ENCODE peak calls at places on chromosomes 11 and 22, in nine cellular contexts. One of them, this sample, is unnamed.

GRCh38 chr11:28964811-28965210 is 856.6 kb downstream of the METTL15 start:
- DNase-seq in bronchial epithelial cell: no peak
- DNase-seq in GM20000: no peak
- DNase-seq in Caki2: no peak
- DNase-seq in GM04503: no peak
- DNase-seq in NCI-H510A treated with DMSO at 0.1 percent for 48 hours: no peak
- DNase-seq in ureter: no peak
- DNase-seq in MCF 10A: no peak
- DNase-seq in activated CD4-positive, CD25-positive, alpha-beta regulatory T cell: no peak
- DNase-seq in this sample: no peak

GRCh38 chr22:46829140-46829891 is 66.9 kb downstream of the TBC1D22A start:
- DNase-seq in ureter: no peak
- DNase-seq in bronchial epithelial cell: peak
- DNase-seq in GM20000: no peak
- DNase-seq in NCI-H510A treated with DMSO at 0.1 percent for 48 hours: no peak
- DNase-seq in GM04503: peak
- DNase-seq in MCF 10A: peak
- DNase-seq in Caki2: peak
- DNase-seq in activated CD4-positive, CD25-positive, alpha-beta regulatory T cell: no peak
- DNase-seq in this sample: peak

GRCh38 chr22:40580631-40581030 is 55.9 kb downstream of the MRTFA start:
- DNase-seq in bronchial epithelial cell: no peak
- DNase-seq in GM20000: no peak
- DNase-seq in ureter: no peak
- DNase-seq in Caki2: no peak
- DNase-seq in activated CD4-positive, CD25-positive, alpha-beta regulatory T cell: no peak
- DNase-seq in GM04503: no peak
- DNase-seq in NCI-H510A treated with DMSO at 0.1 percent for 48 hours: no peak
- DNase-seq in MCF 10A: no peak
- DNase-seq in this sample: no peak

GRCh38 chr11:19380375-19380774 is 139.6 kb upstream of the E2F8 start:
- DNase-seq in GM20000: no peak
- DNase-seq in bronchial epithelial cell: peak
- DNase-seq in ureter: no peak
- DNase-seq in Caki2: peak
- DNase-seq in MCF 10A: peak
- DNase-seq in NCI-H510A treated with DMSO at 0.1 percent for 48 hours: no peak
- DNase-seq in GM04503: peak
- DNase-seq in activated CD4-positive, CD25-positive, alpha-beta regulatory T cell: no peak
- DNase-seq in this sample: no peak

GRCh38 chr11:110185599-110185998 is 92.4 kb downstream of the ZC3H12C start:
- DNase-seq in NCI-H510A treated with DMSO at 0.1 percent for 48 hours: no peak
- DNase-seq in MCF 10A: no peak
- DNase-seq in bronchial epithelial cell: no peak
- DNase-seq in activated CD4-positive, CD25-positive, alpha-beta regulatory T cell: no peak
- DNase-seq in ureter: no peak
- DNase-seq in Caki2: no peak
- DNase-seq in GM20000: no peak
- DNase-seq in GM04503: no peak
- DNase-seq in this sample: no peak

GRCh38 chr22:41254230-41254629 is 13.5 kb upstream of the CHADL start:
- DNase-seq in GM20000: no peak
- DNase-seq in MCF 10A: no peak
- DNase-seq in Caki2: no peak
- DNase-seq in GM04503: no peak
- DNase-seq in ureter: no peak
- DNase-seq in NCI-H510A treated with DMSO at 0.1 percent for 48 hours: no peak
- DNase-seq in bronchial epithelial cell: no peak
- DNase-seq in activated CD4-positive, CD25-positive, alpha-beta regulatory T cell: no peak
- DNase-seq in this sample: no peak

GRCh38 chr11:27161071-27161470 is 120.5 kb downstream of the BBOX1 start:
- DNase-seq in bronchial epithelial cell: peak
- DNase-seq in activated CD4-positive, CD25-positive, alpha-beta regulatory T cell: no peak
- DNase-seq in GM04503: no peak
- DNase-seq in NCI-H510A treated with DMSO at 0.1 percent for 48 hours: no peak
- DNase-seq in ureter: no peak
- DNase-seq in GM20000: no peak
- DNase-seq in Caki2: no peak
- DNase-seq in MCF 10A: no peak
- DNase-seq in this sample: no peak

GRCh38 chr11:119689318-119689717 is 39.7 kb downstream of the NECTIN1 start:
- DNase-seq in NCI-H510A treated with DMSO at 0.1 percent for 48 hours: no peak
- DNase-seq in Caki2: no peak
- DNase-seq in GM20000: no peak
- DNase-seq in ureter: no peak
- DNase-seq in bronchial epithelial cell: no peak
- DNase-seq in MCF 10A: no peak
- DNase-seq in activated CD4-positive, CD25-positive, alpha-beta regulatory T cell: no peak
- DNase-seq in GM04503: no peak
- DNase-seq in this sample: no peak

GRCh38 chr11:131624526-131624925 is 254.1 kb downstream of the NTM start:
- DNase-seq in GM20000: no peak
- DNase-seq in ureter: no peak
- DNase-seq in bronchial epithelial cell: peak
- DNase-seq in MCF 10A: no peak
- DNase-seq in Caki2: no peak
- DNase-seq in activated CD4-positive, CD25-positive, alpha-beta regulatory T cell: no peak
- DNase-seq in GM04503: no peak
- DNase-seq in NCI-H510A treated with DMSO at 0.1 percent for 48 hours: no peak
- DNase-seq in this sample: no peak

GRCh38 chr11:85811624-85812023 is 683 bp upstream of the SYTL2 start:
- DNase-seq in MCF 10A: no peak
- DNase-seq in GM04503: no peak
- DNase-seq in Caki2: no peak
- DNase-seq in bronchial epithelial cell: no peak
- DNase-seq in ureter: no peak
- DNase-seq in GM20000: no peak
- DNase-seq in NCI-H510A treated with DMSO at 0.1 percent for 48 hours: no peak
- DNase-seq in activated CD4-positive, CD25-positive, alpha-beta regulatory T cell: no peak
- DNase-seq in this sample: no peak

GRCh38 chr11:87897921-87898320 is 277.3 kb downstream of the RAB38 start:
- DNase-seq in GM20000: no peak
- DNase-seq in MCF 10A: no peak
- DNase-seq in activated CD4-positive, CD25-positive, alpha-beta regulatory T cell: no peak
- DNase-seq in NCI-H510A treated with DMSO at 0.1 percent for 48 hours: no peak
- DNase-seq in ureter: no peak
- DNase-seq in bronchial epithelial cell: no peak
- DNase-seq in Caki2: no peak
- DNase-seq in GM04503: no peak
- DNase-seq in this sample: no peak

GRCh38 chr11:75810637-75811383 is 4.2 kb upstream of the UVRAG start:
- DNase-seq in NCI-H510A treated with DMSO at 0.1 percent for 48 hours: no peak
- DNase-seq in activated CD4-positive, CD25-positive, alpha-beta regulatory T cell: no peak
- DNase-seq in GM20000: peak
- DNase-seq in ureter: no peak
- DNase-seq in GM04503: no peak
- DNase-seq in Caki2: no peak
- DNase-seq in MCF 10A: no peak
- DNase-seq in bronchial epithelial cell: no peak
- DNase-seq in this sample: no peak

GRCh38 chr22:40714514-40714966 is 35.3 kb downstream of the MCHR1 start:
- DNase-seq in ureter: no peak
- DNase-seq in bronchial epithelial cell: peak
- DNase-seq in Caki2: peak
- DNase-seq in GM20000: no peak
- DNase-seq in MCF 10A: no peak
- DNase-seq in GM04503: no peak
- DNase-seq in NCI-H510A treated with DMSO at 0.1 percent for 48 hours: peak
- DNase-seq in activated CD4-positive, CD25-positive, alpha-beta regulatory T cell: no peak
- DNase-seq in this sample: no peak

GRCh38 chr22:32646476-32646875 is 155.0 kb upstream of the TIMP3 start:
- DNase-seq in activated CD4-positive, CD25-positive, alpha-beta regulatory T cell: no peak
- DNase-seq in MCF 10A: no peak
- DNase-seq in GM20000: no peak
- DNase-seq in NCI-H510A treated with DMSO at 0.1 percent for 48 hours: no peak
- DNase-seq in GM04503: no peak
- DNase-seq in Caki2: no peak
- DNase-seq in bronchial epithelial cell: no peak
- DNase-seq in ureter: no peak
- DNase-seq in this sample: no peak